ENCODE peak calls at places on chromosomes 4 and X, in six cellular contexts. Q is tibial artery, A is stomach, Z is IMR-90, B is DND-41, S is body of pancreas. J is an unnamed sample. For H3K27me3 and H3K36me3, the result is how much of the 10 kb centered on the place peaks cover.

GRCh38 chr4:109032676-109033075 is 269.8 kb downstream of the COL25A1 start:
- DNase-seq in A (no peak), B (no peak), S (no peak), Z (no peak), Q (no peak), J (no peak)

GRCh38 chrX:65821721-65822496 is 154.5 kb downstream of the MSN start:
- DNase-seq in S (no peak), A (no peak), Z (no peak), B (no peak), Q (no peak), J (peak)

GRCh38 chr4:7792616-7793015 is 147.0 kb downstream of the AFAP1 start:
- DNase-seq in Q (no peak), A (no peak), Z (no peak), B (no peak), S (no peak), J (no peak)

GRCh38 chrX:68938244-68939004 is 109.6 kb downstream of the EFNB1 start:
- DNase-seq in S (no peak), A (no peak), Q (no peak), B (no peak), Z (peak), J (peak)

GRCh38 chr4:74364649-74365491 is at the start of gene EREG:
- DNase-seq in S (peak), B (no peak), Q (peak), A (no peak), Z (peak), J (peak)

GRCh38 chr4:45324381-45325111 is 598.2 kb upstream of the GNPDA2 start:
- DNase-seq in B (no peak), Q (no peak), S (no peak), Z (no peak), A (no peak), J (no peak)

GRCh38 chr4:151641167-151641566 is 119.6 kb downstream of the GATB start:
- DNase-seq in S (no peak), Q (no peak), Z (peak), A (no peak), B (no peak), J (no peak)

GRCh38 chr4:113636438-113636818 is 125.1 kb downstream of the CAMK2D start:
- DNase-seq in Z (no peak), Q (no peak), A (no peak), S (no peak), B (peak), J (no peak)

GRCh38 chrX:132716006-132716405 is 227.2 kb upstream of the MBNL3 start:
- DNase-seq in Q (no peak), S (no peak), A (no peak), B (no peak), Z (no peak), J (peak)

GRCh38 chrX:24026403-24026801 is 584 bp downstream of the KLHL15 start:
- DNase-seq in B (no peak), Z (no peak), Q (no peak), S (no peak), A (no peak), J (peak)
- H3K4me3 ChIP-seq in B (peak), Z (peak), Q (peak), S (no peak), A (peak), J (peak)

GRCh38 chr4:188941524-188942109 is 802.4 kb downstream of the TRIML1 start:
- DNase-seq in A (no peak), Z (peak), Q (no peak), B (no peak), S (no peak), J (no peak)
- H3K27me3 ChIP-seq in A (under half), Z (under half), Q (under half), B (under half), S (under half), J (under half)

GRCh38 chr4:78863254-78863869 is 75.9 kb downstream of the PAQR3 start:
- DNase-seq in B (no peak), Z (no peak), A (no peak), Q (no peak), S (no peak), J (no peak)

GRCh38 chr4:78864405-78865024 is 74.7 kb downstream of the PAQR3 start:
- DNase-seq in Z (peak), S (peak), A (no peak), B (peak), Q (no peak), J (peak)

GRCh38 chr4:78863991-78864390 is 75.2 kb downstream of the PAQR3 start:
- DNase-seq in S (no peak), Q (no peak), Z (no peak), A (no peak), B (no peak), J (no peak)

GRCh38 chr4:78865451-78865850 is 73.8 kb downstream of the PAQR3 start:
- DNase-seq in B (no peak), A (no peak), S (no peak), Q (no peak), Z (no peak), J (no peak)

DNA sequence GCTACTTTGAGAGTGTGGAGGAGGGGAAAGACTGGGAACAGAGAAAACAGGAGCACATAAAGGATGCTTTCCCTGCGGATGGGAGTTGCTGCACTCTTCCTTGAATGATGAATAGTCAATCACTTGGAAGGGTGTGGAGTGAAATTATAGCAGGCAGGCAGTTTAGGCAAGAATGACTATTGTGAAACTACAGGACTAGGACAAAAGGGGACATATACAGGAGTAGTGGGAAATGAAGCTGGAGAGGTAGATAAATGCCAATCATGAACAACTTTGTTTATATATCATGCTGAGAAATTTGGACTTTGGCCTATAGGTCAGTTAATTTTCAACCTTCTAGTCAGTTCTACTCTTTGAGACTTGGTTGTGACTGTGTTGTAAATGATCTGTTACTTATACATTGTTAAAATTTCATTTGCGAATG is 76.9 kb downstream of the PAQR3 start:
- DNase-seq in S (no peak), Q (no peak), B (no peak), Z (no peak), A (no peak), J (no peak)
- H3K36me3 ChIP-seq in S (under half), Q (under half), B (under half), Z (under half), A (under half), J (under half)

GRCh38 chr4:185384877-185385465 is 10.8 kb downstream of the LRP2BP start:
- DNase-seq in Q (no peak), Z (no peak), S (no peak), B (no peak), A (no peak), J (peak)
- H3K4me3 ChIP-seq in Q (peak), Z (no peak), S (no peak), B (no peak), A (no peak), J (no peak)

DNA sequence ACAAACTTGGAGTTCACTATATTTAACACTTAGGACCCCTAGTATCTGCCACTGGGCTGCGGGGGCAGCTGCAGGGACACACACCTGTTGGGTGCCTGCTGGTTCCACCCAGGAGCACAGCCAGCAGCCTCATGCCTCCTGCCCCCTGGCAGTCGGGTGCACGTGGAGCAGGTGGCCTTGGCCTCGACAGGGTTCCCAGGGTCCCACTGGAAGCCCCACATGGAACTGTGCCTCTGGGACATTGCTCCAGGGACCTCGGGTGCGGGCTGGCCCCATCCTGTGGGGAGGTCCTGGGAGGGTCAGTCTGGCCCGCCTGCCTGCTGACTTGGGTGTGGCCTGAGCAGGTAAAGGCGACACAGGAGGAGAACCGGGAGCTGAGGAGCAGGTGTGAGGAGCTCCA is 18.0 kb downstream of the TACC3 start:
- DNase-seq in S (no peak), Q (no peak), Z (no peak), B (no peak), A (no peak), J (no peak)
- H3K27me3 ChIP-seq in S (under half), Q (under half), Z (under half), B (under half), A (under half), J (under half)

GRCh38 chr4:3211866-3212265 is 37.1 kb upstream of the MSANTD1 start:
- DNase-seq in A (no peak), Q (no peak), B (no peak), Z (no peak), S (no peak), J (no peak)
- H3K36me3 ChIP-seq in A (half or more), Q (half or more), B (half or more), Z (half or more), S (under half), J (under half)